ENCODE peak calls at places on chromosomes 16 and 17, in nine cellular contexts. One of them, this sample, is unnamed.

GRCh38 chr16:86384263-86384649 is 126.1 kb upstream of the FOXF1 start:
- DNase-seq in GM23338: no peak
- DNase-seq in NCI-H1092: no peak
- DNase-seq in substantia nigra: no peak
- DNase-seq in HCT116: no peak
- DNase-seq in heart right ventricle: peak; percentile 42
- DNase-seq in HTR-8/SVneo: no peak
- DNase-seq in GOT3: no peak
- DNase-seq in BJ: no peak
- DNase-seq in this sample: no peak

GRCh38 chr17:75778861-75779249 is 5.8 kb upstream of the UNK start:
- DNase-seq in NCI-H1092: no peak
- DNase-seq in HCT116: no peak
- DNase-seq in GOT3: no peak
- DNase-seq in substantia nigra: no peak
- DNase-seq in BJ: no peak
- DNase-seq in GM23338: peak; percentile 79
- DNase-seq in HTR-8/SVneo: no peak
- DNase-seq in heart right ventricle: peak; percentile 52
- DNase-seq in this sample: peak; percentile 80

GRCh38 chr17:48074322-48075054 is 26.3 kb downstream of the NFE2L1 start:
- DNase-seq in GM23338: peak; percentile 92
- DNase-seq in HTR-8/SVneo: peak; percentile 83
- DNase-seq in HCT116: peak; percentile 69
- DNase-seq in NCI-H1092: peak; percentile 52
- DNase-seq in heart right ventricle: peak; percentile 52
- DNase-seq in GOT3: no peak
- DNase-seq in BJ: no peak
- DNase-seq in substantia nigra: peak; percentile 59
- DNase-seq in this sample: peak; percentile 81

GRCh38 chr17:82257473-82257872 is 16.0 kb downstream of the CSNK1D start:
- DNase-seq in BJ: no peak
- DNase-seq in GM23338: peak; percentile 65
- DNase-seq in heart right ventricle: peak; percentile 56
- DNase-seq in NCI-H1092: no peak
- DNase-seq in substantia nigra: peak; percentile 70
- DNase-seq in HTR-8/SVneo: no peak
- DNase-seq in HCT116: no peak
- DNase-seq in GOT3: no peak
- DNase-seq in this sample: peak; percentile 78

GRCh38 chr16:1918890-1919679 is 870 bp upstream of the HS3ST6 start:
- DNase-seq in NCI-H1092: no peak
- DNase-seq in heart right ventricle: no peak
- DNase-seq in HCT116: no peak
- DNase-seq in BJ: no peak
- DNase-seq in GM23338: peak; percentile 39
- DNase-seq in GOT3: no peak
- DNase-seq in HTR-8/SVneo: no peak
- DNase-seq in substantia nigra: no peak
- DNase-seq in this sample: no peak

GRCh38 chr16:70428178-70428998 is 10.5 kb downstream of the ST3GAL2 start:
- DNase-seq in GOT3: peak; percentile 65
- DNase-seq in HTR-8/SVneo: peak; percentile 97
- DNase-seq in BJ: peak; percentile 68
- DNase-seq in substantia nigra: peak; percentile 68
- DNase-seq in GM23338: peak; percentile 86
- DNase-seq in HCT116: peak; percentile 51
- DNase-seq in NCI-H1092: peak; percentile 52
- DNase-seq in heart right ventricle: peak; percentile 96
- DNase-seq in this sample: peak; percentile 85

GRCh38 chr16:1772908-1773702 is at the start of gene MRPS34:
- DNase-seq in NCI-H1092: peak; percentile 88
- DNase-seq in heart right ventricle: peak; percentile 86
- DNase-seq in HCT116: peak; percentile 80
- DNase-seq in substantia nigra: peak; percentile 74
- DNase-seq in GOT3: peak; percentile 63
- DNase-seq in BJ: no peak
- DNase-seq in GM23338: peak; percentile 95
- DNase-seq in HTR-8/SVneo: peak; percentile 80
- DNase-seq in this sample: peak; percentile 87

GRCh38 chr16:64089697-64090096 is 1032.2 kb downstream of the CDH11 start:
- DNase-seq in BJ: no peak
- DNase-seq in GM23338: peak; percentile 81
- DNase-seq in HCT116: no peak
- DNase-seq in NCI-H1092: no peak
- DNase-seq in HTR-8/SVneo: no peak
- DNase-seq in substantia nigra: no peak
- DNase-seq in heart right ventricle: no peak
- DNase-seq in GOT3: no peak
- DNase-seq in this sample: no peak

GRCh38 chr16:85420501-85421337 is 192.4 kb upstream of the GSE1 start:
- DNase-seq in NCI-H1092: no peak
- DNase-seq in substantia nigra: no peak
- DNase-seq in HCT116: peak; percentile 49
- DNase-seq in BJ: no peak
- DNase-seq in HTR-8/SVneo: peak; percentile 73
- DNase-seq in GM23338: peak; percentile 69
- DNase-seq in GOT3: no peak
- DNase-seq in heart right ventricle: peak; percentile 72
- DNase-seq in this sample: peak; percentile 90

GRCh38 chr17:560379-560935 is 154.2 kb downstream of the VPS53 start:
- DNase-seq in substantia nigra: no peak
- DNase-seq in HCT116: no peak
- DNase-seq in heart right ventricle: no peak
- DNase-seq in GOT3: no peak
- DNase-seq in NCI-H1092: no peak
- DNase-seq in HTR-8/SVneo: no peak
- DNase-seq in BJ: no peak
- DNase-seq in GM23338: no peak
- DNase-seq in this sample: no peak

This sample was measured in stimulated activated naive CD8-positive, alpha-beta T cell treated with anti-CD3 and anti-CD28 coated beads, Interleukin-15, Interleukin-2, amounts not matched to agents 100 U/mL and 50 U/mL, for 24 hours.